ENCODE peak calls at places on chromosomes 3 and 15, in four cellular contexts. P is effector memory CD8-positive, alpha-beta T cell; K is activated CD4-positive, alpha-beta T cell treated with anti-CD3 and anti-CD28 coated beads, Interleukin-2, amount 10 ng/mL, durations not matched to agents 7 days and 5 days; R is HCT116. J is an unnamed sample.

GRCh38 chr3:127457094-127457475 is 133.4 kb downstream of the TPRA1 start:
- DNase-seq in P (no peak), K (no peak), R (no peak), J (no peak)

GRCh38 chr15:22893881-22894280 is 55.4 kb downstream of the NIPA2 start:
- DNase-seq in P (no peak), K (no peak), R (no peak), J (no peak)

GRCh38 chr3:44476181-44476599 is 1.3 kb downstream of the ZNF445 start:
- DNase-seq in P (no peak), K (peak), R (no peak), J (no peak)

GRCh38 chr3:46109635-46110005 is 82.3 kb upstream of the XCR1 start:
- DNase-seq in P (no peak), K (no peak), R (no peak), J (no peak)

GRCh38 chr3:123773681-123774431 is 110.3 kb downstream of the MYLK start:
- DNase-seq in P (no peak), K (no peak), R (no peak), J (no peak)

GRCh38 chr3:197369545-197369944 is 71.1 kb upstream of the DLG1 start:
- DNase-seq in P (no peak), K (no peak), R (no peak), J (no peak)

GRCh38 chr3:172654470-172654869 is 56.4 kb downstream of the NCEH1 start:
- DNase-seq in P (no peak), K (no peak), R (no peak), J (no peak)

GRCh38 chr3:45950686-45951600 is 7.7 kb downstream of the CXCR6 start:
- DNase-seq in P (peak), K (peak), R (no peak), J (peak)

GRCh38 chr3:67090472-67090871 is 92.4 kb downstream of the KBTBD8 start:
- DNase-seq in P (no peak), K (no peak), R (no peak), J (no peak)

GRCh38 chr3:169812124-169812843 is 386 bp upstream of the LRRIQ4 start:
- DNase-seq in P (peak), K (peak), R (no peak), J (peak)

GRCh38 chr3:128485283-128486156 is 7.5 kb downstream of the GATA2 start:
- DNase-seq in P (no peak), K (no peak), R (no peak), J (no peak)

GRCh38 chr3:177131927-177132636 is 65.2 kb downstream of the TBL1XR1 start:
- DNase-seq in P (no peak), K (no peak), R (no peak), J (no peak)

GRCh38 chr15:84863480-84864428 is 20.7 kb upstream of the SLC28A1 start:
- DNase-seq in P (no peak), K (no peak), R (no peak), J (no peak)

GRCh38 chr3:9422712-9423424 is 25.5 kb downstream of the SETD5 start:
- DNase-seq in P (peak), K (no peak), R (peak), J (no peak)

GRCh38 chr3:112767177-112767576 is 79.5 kb downstream of the CD200R1L start:
- DNase-seq in P (no peak), K (no peak), R (no peak), J (no peak)

GRCh38 chr3:5187920-5188418 is 462 bp downstream of the EDEM1 start:
- DNase-seq in P (peak), K (peak), R (no peak), J (peak)

GRCh38 chr15:29071193-29071906 is 185.6 kb downstream of the APBA2 start:
- DNase-seq in P (no peak), K (no peak), R (no peak), J (no peak)

GRCh38 chr15:87200149-87200548 is 1056.4 kb downstream of the NTRK3 start:
- DNase-seq in P (no peak), K (no peak), R (no peak), J (no peak)

GRCh38 chr3:141877911-141878310 is 1.5 kb downstream of the ATP1B3 start:
- DNase-seq in P (no peak), K (no peak), R (no peak), J (no peak)

GRCh38 chr3:46737320-46737719 is 19.7 kb upstream of the PRSS50 start:
- DNase-seq in P (no peak), K (no peak), R (no peak), J (no peak)

GRCh38 chr3:171258316-171258715 is 201.9 kb downstream of the TNIK start:
- DNase-seq in P (no peak), K (no peak), R (peak), J (no peak)

GRCh38 chr15:64739216-64739976 is 36.0 kb downstream of the RBPMS2 start:
- DNase-seq in P (no peak), K (no peak), R (no peak), J (no peak)

GRCh38 chr3:179348325-179349013 is 960 bp downstream of the MFN1 start:
- DNase-seq in P (no peak), K (no peak), R (no peak), J (no peak)

GRCh38 chr3:171811913-171812321 is 1.6 kb upstream of the PLD1 start:
- DNase-seq in P (no peak), K (no peak), R (no peak), J (no peak)

GRCh38 chr3:141313091-141313683 is 55.1 kb upstream of the ZBTB38 start:
- DNase-seq in P (no peak), K (no peak), R (no peak), J (no peak)

GRCh38 chr3:125310623-125311076 is 64.5 kb downstream of the ZNF148 start:
- DNase-seq in P (peak), K (peak), R (no peak), J (peak)

GRCh38 chr15:91142097-91142744 is 42.2 kb downstream of the SV2B start:
- DNase-seq in P (no peak), K (no peak), R (no peak), J (no peak)

GRCh38 chr15:62901916-62902554 is 140.5 kb upstream of the TPM1 start:
- DNase-seq in P (no peak), K (no peak), R (no peak), J (no peak)

GRCh38 chr3:107643038-107643883 is 120.5 kb downstream of the BBX start:
- DNase-seq in P (no peak), K (no peak), R (no peak), J (no peak)

GRCh38 chr3:43909149-43909548 is 218.4 kb downstream of the ABHD5 start:
- DNase-seq in P (no peak), K (no peak), R (no peak), J (no peak)

GRCh38 chr3:44989141-44989540 is 13.1 kb downstream of the EXOSC7 start:
- DNase-seq in P (no peak), K (no peak), R (no peak), J (no peak)

GRCh38 chr3:128824132-128824850 is 55.1 kb upstream of the ACAD9 start:
- DNase-seq in P (no peak), K (no peak), R (no peak), J (no peak)

GRCh38 chr15:81023483-81024264 is 23.0 kb downstream of the TLNRD1 start:
- DNase-seq in P (no peak), K (no peak), R (no peak), J (no peak)

GRCh38 chr15:52225230-52225629 is 34.0 kb upstream of the GNB5 start:
- DNase-seq in P (no peak), K (no peak), R (no peak), J (no peak)

GRCh38 chr3:139774570-139775302 is 97.0 kb upstream of the NMNAT3 start:
- DNase-seq in P (no peak), K (no peak), R (no peak), J (no peak)

GRCh38 chr3:165946360-165946759 is 109.1 kb upstream of the BCHE start:
- DNase-seq in P (no peak), K (no peak), R (no peak), J (no peak)

GRCh38 chr15:96428742-96429141 is 98.2 kb downstream of the NR2F2 start:
- DNase-seq in P (no peak), K (no peak), R (no peak), J (no peak)

GRCh38 chr3:55647675-55648074 is 160.6 kb upstream of the WNT5A start:
- DNase-seq in P (no peak), K (no peak), R (no peak), J (no peak)

GRCh38 chr15:80825361-80826030 is 46.3 kb downstream of the CEMIP start:
- DNase-seq in P (no peak), K (no peak), R (no peak), J (no peak)

J was measured in NK-92 treated with Interleukin-12 subunit alpha and Interleukin-12 subunit beta, amount 100 ng/mL, for 24 hours.